ENCODE peak calls at places on chromosomes 16 and 17, in nine cellular contexts. C is colonic mucosa, P is body of pancreas, A is fibroblast of pulmonary artery, T is GM13976, B is nephron progenitor cell, W is epithelial cell of esophagus, U is neural progenitor cell, J is hepatocyte. Y is an unnamed sample.

GRCh38 chr16:50592996-50593395 is 44.8 kb downstream of the NKD1 start:
- DNase-seq in C (no peak), P (no peak), A (no peak), T (no peak), B (no peak), W (no peak), U (no peak), J (no peak), Y (no peak)

GRCh38 chr17:74491645-74492044 is 25.2 kb downstream of the CD300A start:
- DNase-seq in C (no peak), P (no peak), A (no peak), T (peak; percentile 5), B (no peak), W (no peak), U (no peak), J (no peak), Y (no peak)

GRCh38 chr17:68346448-68346847 is 55.2 kb downstream of the ARSG start:
- DNase-seq in C (peak; percentile 28), P (peak; percentile 9), A (no peak), T (peak; percentile 50), B (no peak), W (no peak), U (peak; percentile 60), J (no peak), Y (peak; percentile 53)

GRCh38 chr16:2226245-2226793 is 2.9 kb downstream of the E4F1 start:
- DNase-seq in C (no peak), P (no peak), A (no peak), T (no peak), B (no peak), W (no peak), U (no peak), J (no peak), Y (no peak)

GRCh38 chr17:7703584-7704574 is 1.1 kb upstream of the EFNB3 start:
- DNase-seq in C (no peak), P (peak; percentile 56), A (peak; percentile 49), T (no peak), B (peak; percentile 81), W (peak; percentile 69), U (peak; percentile 92), J (peak; percentile 90), Y (no peak)

GRCh38 chr17:19339341-19339815 is 23.1 kb downstream of the B9D1 start:
- DNase-seq in C (no peak), P (no peak), A (no peak), T (no peak), B (no peak), W (no peak), U (no peak), J (no peak), Y (no peak)

GRCh38 chr17:68360198-68360597 is 68.9 kb downstream of the ARSG start:
- DNase-seq in C (no peak), P (no peak), A (no peak), T (no peak), B (no peak), W (no peak), U (no peak), J (no peak), Y (no peak)

GRCh38 chr17:13425390-13425789 is 176.3 kb downstream of the HS3ST3A1 start:
- DNase-seq in C (no peak), P (no peak), A (no peak), T (no peak), B (no peak), W (no peak), U (no peak), J (no peak), Y (no peak)

GRCh38 chr17:29107933-29108805 is 65.2 kb downstream of the PIPOX start:
- DNase-seq in C (no peak), P (peak; percentile 96), A (no peak), T (no peak), B (no peak), W (peak; percentile 23), U (no peak), J (peak; percentile 76), Y (no peak)

GRCh38 chr17:343211-343610 is 9.4 kb downstream of the RPH3AL start:
- DNase-seq in C (no peak), P (no peak), A (no peak), T (no peak), B (no peak), W (no peak), U (no peak), J (no peak), Y (no peak)

GRCh38 chr16:85173077-85173980 is 61.1 kb upstream of the CIBAR2 start:
- DNase-seq in C (no peak), P (no peak), A (peak; percentile 85), T (no peak), B (no peak), W (peak; percentile 98), U (peak; percentile 31), J (peak; percentile 78), Y (no peak)

GRCh38 chr16:85173981-85174751 is 61.9 kb upstream of the CIBAR2 start:
- DNase-seq in C (peak; percentile 49), P (peak; percentile 68), A (peak; percentile 75), T (no peak), B (peak; percentile 49), W (peak; percentile 68), U (peak; percentile 51), J (peak; percentile 80), Y (no peak)

GRCh38 chr16:85171809-85172464 is 59.7 kb upstream of the CIBAR2 start:
- DNase-seq in C (no peak), P (no peak), A (peak; percentile 25), T (no peak), B (no peak), W (no peak), U (no peak), J (no peak), Y (no peak)

GRCh38 chr16:85171004-85171808 is 58.9 kb upstream of the CIBAR2 start:
- DNase-seq in C (no peak), P (no peak), A (no peak), T (no peak), B (no peak), W (no peak), U (no peak), J (no peak), Y (no peak)

GRCh38 chr16:85172465-85173071 is 60.3 kb upstream of the CIBAR2 start:
- DNase-seq in C (peak; percentile 37), P (peak; percentile 81), A (peak; percentile 35), T (no peak), B (peak; percentile 43), W (peak; percentile 18), U (peak; percentile 69), J (no peak), Y (no peak)
- TF ChIP-seq CTCF in C (peak; percentile 31), P (peak; percentile 35), A (peak; percentile 35), T (peak; percentile 15), B (no peak), W (peak; percentile 23), U (peak; percentile 58), J (peak; percentile 32), Y (no peak)

GRCh38 chr17:46922804-46923635 is at the start of gene GOSR2:
- DNase-seq in C (peak; percentile 90), P (peak; percentile 89), A (peak; percentile 87), T (peak; percentile 95), B (peak; percentile 91), W (peak; percentile 86), U (peak; percentile 90), J (peak; percentile 92), Y (peak; percentile 93)
- TF ChIP-seq CTCF in C (no peak), P (no peak), A (no peak), T (no peak), B (no peak), W (no peak), U (no peak), J (no peak), Y (no peak)

DNA sequence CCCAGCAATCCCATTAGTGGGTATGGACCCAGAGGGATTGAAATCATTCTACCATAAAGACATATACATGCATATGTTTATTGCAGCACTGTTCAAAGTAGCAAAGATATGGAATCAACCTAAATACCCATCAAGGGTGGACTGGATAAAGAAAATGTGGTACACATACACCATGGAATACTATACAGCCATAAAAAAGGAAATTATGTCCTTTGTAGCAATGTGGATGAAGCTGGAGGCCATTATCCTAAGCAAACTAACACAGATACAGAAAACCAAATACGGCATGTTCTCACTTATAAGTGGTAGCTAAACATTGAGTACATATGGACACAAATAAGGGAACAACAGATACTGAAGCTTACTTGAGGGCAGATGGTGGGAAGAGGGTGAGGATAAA is 2.4 kb downstream of the KRTAP2-3 start:
- DNase-seq in C (no peak), P (no peak), A (no peak), T (no peak), B (no peak), W (no peak), U (no peak), J (no peak), Y (no peak)
- TF ChIP-seq CTCF in C (no peak), P (no peak), A (no peak), T (no peak), B (no peak), W (no peak), U (no peak), J (no peak), Y (no peak)

GRCh38 chr16:84049403-84050060 is 6.9 kb upstream of the SLC38A8 start:
- DNase-seq in C (no peak), P (no peak), A (no peak), T (no peak), B (no peak), W (no peak), U (no peak), J (no peak), Y (no peak)

GRCh38 chr16:84047626-84048025 is 5.0 kb upstream of the SLC38A8 start:
- DNase-seq in C (no peak), P (no peak), A (no peak), T (no peak), B (no peak), W (no peak), U (no peak), J (no peak), Y (no peak)

GRCh38 chr16:84047206-84047605 is 4.6 kb upstream of the SLC38A8 start:
- DNase-seq in C (no peak), P (no peak), A (no peak), T (no peak), B (no peak), W (no peak), U (no peak), J (no peak), Y (no peak)

GRCh38 chr16:84048871-84049270 is 6.3 kb upstream of the SLC38A8 start:
- DNase-seq in C (no peak), P (peak; percentile 59), A (no peak), T (no peak), B (no peak), W (no peak), U (no peak), J (no peak), Y (no peak)

GRCh38 chr16:84048306-84048705 is 5.7 kb upstream of the SLC38A8 start:
- DNase-seq in C (no peak), P (peak; percentile 92), A (no peak), T (no peak), B (no peak), W (peak; percentile 29), U (peak; percentile 52), J (peak; percentile 59), Y (no peak)
- TF ChIP-seq CTCF in C (no peak), P (peak; percentile 20), A (no peak), T (no peak), B (peak; percentile 23), W (peak; percentile 60), U (peak; percentile 42), J (peak; percentile 22), Y (no peak)